ENCODE peak calls at places on chromosomes 4 and X, in seven cellular contexts. One of them, this sample, is unnamed.

GRCh38 chrX:150574824-150575409 is 6.5 kb downstream of the MTM1 start:
- DNase-seq in CD4-positive, alpha-beta T cell: no peak
- DNase-seq in mesendoderm: peak
- DNase-seq in activated CD8-positive, alpha-beta memory T cell treated with anti-CD3 and anti-CD28 coated beads for 1 hour: no peak
- DNase-seq in activated naive CD4-positive, alpha-beta T cell: no peak
- DNase-seq in T1000: no peak
- DNase-seq in NCI-H524: no peak
- DNase-seq in this sample: no peak

GRCh38 chr4:571838-572572 is 4.1 kb downstream of the TMEM271 start:
- DNase-seq in CD4-positive, alpha-beta T cell: no peak
- DNase-seq in mesendoderm: no peak
- DNase-seq in activated CD8-positive, alpha-beta memory T cell treated with anti-CD3 and anti-CD28 coated beads for 1 hour: no peak
- DNase-seq in activated naive CD4-positive, alpha-beta T cell: no peak
- DNase-seq in T1000: no peak
- DNase-seq in NCI-H524: no peak
- DNase-seq in this sample: no peak

GRCh38 chr4:181194096-181194495 is 1049.1 kb upstream of the TENM3 start:
- DNase-seq in CD4-positive, alpha-beta T cell: no peak
- DNase-seq in mesendoderm: peak
- DNase-seq in activated CD8-positive, alpha-beta memory T cell treated with anti-CD3 and anti-CD28 coated beads for 1 hour: no peak
- DNase-seq in activated naive CD4-positive, alpha-beta T cell: no peak
- DNase-seq in T1000: peak
- DNase-seq in NCI-H524: no peak
- DNase-seq in this sample: no peak

GRCh38 chr4:145061325-145061920 is 36.6 kb downstream of the ANAPC10 start:
- DNase-seq in CD4-positive, alpha-beta T cell: no peak
- DNase-seq in mesendoderm: peak
- DNase-seq in activated CD8-positive, alpha-beta memory T cell treated with anti-CD3 and anti-CD28 coated beads for 1 hour: no peak
- DNase-seq in activated naive CD4-positive, alpha-beta T cell: no peak
- DNase-seq in T1000: no peak
- DNase-seq in NCI-H524: peak
- DNase-seq in this sample: no peak

GRCh38 chr4:85773372-85773771 is 298.4 kb downstream of the ARHGAP24 start:
- DNase-seq in CD4-positive, alpha-beta T cell: no peak
- DNase-seq in mesendoderm: peak
- DNase-seq in activated CD8-positive, alpha-beta memory T cell treated with anti-CD3 and anti-CD28 coated beads for 1 hour: no peak
- DNase-seq in activated naive CD4-positive, alpha-beta T cell: no peak
- DNase-seq in T1000: no peak
- DNase-seq in NCI-H524: no peak
- DNase-seq in this sample: no peak

GRCh38 chrX:129636175-129636681 is 18.5 kb downstream of the APLN start:
- DNase-seq in CD4-positive, alpha-beta T cell: no peak
- DNase-seq in mesendoderm: no peak
- DNase-seq in activated CD8-positive, alpha-beta memory T cell treated with anti-CD3 and anti-CD28 coated beads for 1 hour: no peak
- DNase-seq in activated naive CD4-positive, alpha-beta T cell: no peak
- DNase-seq in T1000: no peak
- DNase-seq in NCI-H524: no peak
- DNase-seq in this sample: no peak

GRCh38 chr4:100593933-100594332 is 76.1 kb upstream of the EMCN start:
- DNase-seq in CD4-positive, alpha-beta T cell: no peak
- DNase-seq in mesendoderm: no peak
- DNase-seq in activated CD8-positive, alpha-beta memory T cell treated with anti-CD3 and anti-CD28 coated beads for 1 hour: no peak
- DNase-seq in activated naive CD4-positive, alpha-beta T cell: no peak
- DNase-seq in T1000: no peak
- DNase-seq in NCI-H524: no peak
- DNase-seq in this sample: no peak

GRCh38 chr4:109590841-109591357 is 30.9 kb downstream of the MCUB start:
- DNase-seq in CD4-positive, alpha-beta T cell: no peak
- DNase-seq in mesendoderm: no peak
- DNase-seq in activated CD8-positive, alpha-beta memory T cell treated with anti-CD3 and anti-CD28 coated beads for 1 hour: no peak
- DNase-seq in activated naive CD4-positive, alpha-beta T cell: no peak
- DNase-seq in T1000: no peak
- DNase-seq in NCI-H524: no peak
- DNase-seq in this sample: no peak

This sample was measured in activated T-helper 1 cell treated with anti-CD3 and anti-CD28 coated beads, Interleukin-2, amount 50 U/mL, for 16 hours.